ENCODE peak calls at places on chromosomes 11 and 22, in ten cellular contexts. One of them, this sample, is unnamed.

GRCh38 chr22:50287731-50288130 is 17.6 kb upstream of the MAPK11 start:
- DNase-seq in NCI-H748 treated with DMSO at 0.1 percent for 48 hours: no peak
- DNase-seq in activated T-helper 1 cell treated with Interleukin-2 at 50 U/mL for 16 hours: no peak
- DNase-seq in GM04504: no peak
- DNase-seq in HuH-7: no peak
- DNase-seq in stimulated activated CD4-positive, alpha-beta T cell treated with anti-CD3 and anti-CD28 coated beads, Interleukin-2, amount 100 ng/mL, for 48 hours: no peak
- DNase-seq in Caki2: no peak
- DNase-seq in NCI-H2171: no peak
- DNase-seq in upper lobe of left lung: no peak
- DNase-seq in AG04450: no peak
- DNase-seq in this sample: no peak

GRCh38 chr22:29842740-29843139 is 4.7 kb upstream of the ASCC2 start:
- DNase-seq in NCI-H748 treated with DMSO at 0.1 percent for 48 hours: no peak
- DNase-seq in activated T-helper 1 cell treated with Interleukin-2 at 50 U/mL for 16 hours: no peak
- DNase-seq in GM04504: peak; percentile 90
- DNase-seq in HuH-7: no peak
- DNase-seq in stimulated activated CD4-positive, alpha-beta T cell treated with anti-CD3 and anti-CD28 coated beads, Interleukin-2, amount 100 ng/mL, for 48 hours: no peak
- DNase-seq in Caki2: peak; percentile 71
- DNase-seq in NCI-H2171: no peak
- DNase-seq in upper lobe of left lung: no peak
- DNase-seq in AG04450: peak; percentile 30
- DNase-seq in this sample: peak; percentile 11

GRCh38 chr11:16832193-16832539 is 93.7 kb downstream of the C11orf58 start:
- DNase-seq in NCI-H748 treated with DMSO at 0.1 percent for 48 hours: no peak
- DNase-seq in activated T-helper 1 cell treated with Interleukin-2 at 50 U/mL for 16 hours: no peak
- DNase-seq in GM04504: no peak
- DNase-seq in HuH-7: no peak
- DNase-seq in stimulated activated CD4-positive, alpha-beta T cell treated with anti-CD3 and anti-CD28 coated beads, Interleukin-2, amount 100 ng/mL, for 48 hours: no peak
- DNase-seq in Caki2: no peak
- DNase-seq in NCI-H2171: no peak
- DNase-seq in upper lobe of left lung: no peak
- DNase-seq in AG04450: no peak
- DNase-seq in this sample: no peak

GRCh38 chr22:18095101-18095805 is 15.4 kb upstream of the TUBA8 start:
- DNase-seq in NCI-H748 treated with DMSO at 0.1 percent for 48 hours: no peak
- DNase-seq in activated T-helper 1 cell treated with Interleukin-2 at 50 U/mL for 16 hours: no peak
- DNase-seq in GM04504: no peak
- DNase-seq in HuH-7: no peak
- DNase-seq in stimulated activated CD4-positive, alpha-beta T cell treated with anti-CD3 and anti-CD28 coated beads, Interleukin-2, amount 100 ng/mL, for 48 hours: no peak
- DNase-seq in Caki2: peak; percentile 67
- DNase-seq in NCI-H2171: no peak
- DNase-seq in upper lobe of left lung: no peak
- DNase-seq in AG04450: no peak
- DNase-seq in this sample: no peak

GRCh38 chr22:39214383-39215069 is 30.3 kb downstream of the PDGFB start:
- DNase-seq in NCI-H748 treated with DMSO at 0.1 percent for 48 hours: no peak
- DNase-seq in activated T-helper 1 cell treated with Interleukin-2 at 50 U/mL for 16 hours: no peak
- DNase-seq in GM04504: no peak
- DNase-seq in HuH-7: no peak
- DNase-seq in stimulated activated CD4-positive, alpha-beta T cell treated with anti-CD3 and anti-CD28 coated beads, Interleukin-2, amount 100 ng/mL, for 48 hours: no peak
- DNase-seq in Caki2: peak; percentile 73
- DNase-seq in NCI-H2171: no peak
- DNase-seq in upper lobe of left lung: peak; percentile 26
- DNase-seq in AG04450: no peak
- DNase-seq in this sample: no peak

GRCh38 chr11:39461065-39461464 is 1998.4 kb downstream of the LRRC4C start:
- DNase-seq in NCI-H748 treated with DMSO at 0.1 percent for 48 hours: no peak
- DNase-seq in activated T-helper 1 cell treated with Interleukin-2 at 50 U/mL for 16 hours: no peak
- DNase-seq in GM04504: no peak
- DNase-seq in HuH-7: no peak
- DNase-seq in stimulated activated CD4-positive, alpha-beta T cell treated with anti-CD3 and anti-CD28 coated beads, Interleukin-2, amount 100 ng/mL, for 48 hours: no peak
- DNase-seq in Caki2: no peak
- DNase-seq in NCI-H2171: no peak
- DNase-seq in upper lobe of left lung: no peak
- DNase-seq in AG04450: no peak
- DNase-seq in this sample: no peak

GRCh38 chr11:16013649-16014275 is 342.6 kb downstream of the SOX6 start:
- DNase-seq in NCI-H748 treated with DMSO at 0.1 percent for 48 hours: no peak
- DNase-seq in activated T-helper 1 cell treated with Interleukin-2 at 50 U/mL for 16 hours: no peak
- DNase-seq in GM04504: no peak
- DNase-seq in HuH-7: no peak
- DNase-seq in stimulated activated CD4-positive, alpha-beta T cell treated with anti-CD3 and anti-CD28 coated beads, Interleukin-2, amount 100 ng/mL, for 48 hours: no peak
- DNase-seq in Caki2: no peak
- DNase-seq in NCI-H2171: no peak
- DNase-seq in upper lobe of left lung: no peak
- DNase-seq in AG04450: no peak
- DNase-seq in this sample: no peak

GRCh38 chr22:37892566-37893338 is 13.3 kb upstream of the MICALL1 start:
- DNase-seq in NCI-H748 treated with DMSO at 0.1 percent for 48 hours: no peak
- DNase-seq in activated T-helper 1 cell treated with Interleukin-2 at 50 U/mL for 16 hours: no peak
- DNase-seq in GM04504: no peak
- DNase-seq in HuH-7: no peak
- DNase-seq in stimulated activated CD4-positive, alpha-beta T cell treated with anti-CD3 and anti-CD28 coated beads, Interleukin-2, amount 100 ng/mL, for 48 hours: no peak
- DNase-seq in Caki2: no peak
- DNase-seq in NCI-H2171: no peak
- DNase-seq in upper lobe of left lung: peak; percentile 72
- DNase-seq in AG04450: no peak
- DNase-seq in this sample: no peak

GRCh38 chr22:30416403-30416802 is 9.2 kb upstream of the MTFP1 start:
- DNase-seq in NCI-H748 treated with DMSO at 0.1 percent for 48 hours: no peak
- DNase-seq in activated T-helper 1 cell treated with Interleukin-2 at 50 U/mL for 16 hours: no peak
- DNase-seq in GM04504: no peak
- DNase-seq in HuH-7: no peak
- DNase-seq in stimulated activated CD4-positive, alpha-beta T cell treated with anti-CD3 and anti-CD28 coated beads, Interleukin-2, amount 100 ng/mL, for 48 hours: no peak
- DNase-seq in Caki2: no peak
- DNase-seq in NCI-H2171: no peak
- DNase-seq in upper lobe of left lung: no peak
- DNase-seq in AG04450: no peak
- DNase-seq in this sample: no peak

GRCh38 chr11:86182976-86183584 is 61.5 kb upstream of the EED start:
- DNase-seq in NCI-H748 treated with DMSO at 0.1 percent for 48 hours: no peak
- DNase-seq in activated T-helper 1 cell treated with Interleukin-2 at 50 U/mL for 16 hours: peak; percentile 20
- DNase-seq in GM04504: no peak
- DNase-seq in HuH-7: no peak
- DNase-seq in stimulated activated CD4-positive, alpha-beta T cell treated with anti-CD3 and anti-CD28 coated beads, Interleukin-2, amount 100 ng/mL, for 48 hours: peak; percentile 73
- DNase-seq in Caki2: peak; percentile 87
- DNase-seq in NCI-H2171: peak; percentile 54
- DNase-seq in upper lobe of left lung: peak; percentile 56
- DNase-seq in AG04450: no peak
- DNase-seq in this sample: no peak

GRCh38 chr11:74397531-74398243 is 546 bp downstream of the PGM2L1 start:
- DNase-seq in NCI-H748 treated with DMSO at 0.1 percent for 48 hours: peak; percentile 71
- DNase-seq in activated T-helper 1 cell treated with Interleukin-2 at 50 U/mL for 16 hours: peak; percentile 13
- DNase-seq in GM04504: no peak
- DNase-seq in HuH-7: peak; percentile 56
- DNase-seq in stimulated activated CD4-positive, alpha-beta T cell treated with anti-CD3 and anti-CD28 coated beads, Interleukin-2, amount 100 ng/mL, for 48 hours: peak; percentile 11
- DNase-seq in Caki2: peak; percentile 38
- DNase-seq in NCI-H2171: peak; percentile 11
- DNase-seq in upper lobe of left lung: peak; percentile 56
- DNase-seq in AG04450: no peak
- DNase-seq in this sample: no peak

GRCh38 chr11:12139144-12139881 is 28.9 kb downstream of the MICAL2 start:
- DNase-seq in NCI-H748 treated with DMSO at 0.1 percent for 48 hours: no peak
- DNase-seq in activated T-helper 1 cell treated with Interleukin-2 at 50 U/mL for 16 hours: no peak
- DNase-seq in GM04504: no peak
- DNase-seq in HuH-7: no peak
- DNase-seq in stimulated activated CD4-positive, alpha-beta T cell treated with anti-CD3 and anti-CD28 coated beads, Interleukin-2, amount 100 ng/mL, for 48 hours: no peak
- DNase-seq in Caki2: no peak
- DNase-seq in NCI-H2171: no peak
- DNase-seq in upper lobe of left lung: no peak
- DNase-seq in AG04450: peak; percentile 70
- DNase-seq in this sample: peak; percentile 91

GRCh38 chr11:101083334-101083733 is 46.3 kb downstream of the PGR start:
- DNase-seq in NCI-H748 treated with DMSO at 0.1 percent for 48 hours: no peak
- DNase-seq in activated T-helper 1 cell treated with Interleukin-2 at 50 U/mL for 16 hours: no peak
- DNase-seq in GM04504: no peak
- DNase-seq in HuH-7: no peak
- DNase-seq in stimulated activated CD4-positive, alpha-beta T cell treated with anti-CD3 and anti-CD28 coated beads, Interleukin-2, amount 100 ng/mL, for 48 hours: no peak
- DNase-seq in Caki2: no peak
- DNase-seq in NCI-H2171: no peak
- DNase-seq in upper lobe of left lung: no peak
- DNase-seq in AG04450: no peak
- DNase-seq in this sample: no peak

GRCh38 chr11:613369-613968 is 2.3 kb downstream of the IRF7 start:
- DNase-seq in NCI-H748 treated with DMSO at 0.1 percent for 48 hours: peak; percentile 30
- DNase-seq in activated T-helper 1 cell treated with Interleukin-2 at 50 U/mL for 16 hours: peak; percentile 71
- DNase-seq in GM04504: no peak
- DNase-seq in HuH-7: peak; percentile 72
- DNase-seq in stimulated activated CD4-positive, alpha-beta T cell treated with anti-CD3 and anti-CD28 coated beads, Interleukin-2, amount 100 ng/mL, for 48 hours: peak; percentile 80
- DNase-seq in Caki2: peak; percentile 29
- DNase-seq in NCI-H2171: peak; percentile 12
- DNase-seq in upper lobe of left lung: peak; percentile 90
- DNase-seq in AG04450: no peak
- DNase-seq in this sample: no peak

GRCh38 chr11:2393941-2394817 is 6.4 kb upstream of the TSSC4 start:
- DNase-seq in NCI-H748 treated with DMSO at 0.1 percent for 48 hours: no peak
- DNase-seq in activated T-helper 1 cell treated with Interleukin-2 at 50 U/mL for 16 hours: no peak
- DNase-seq in GM04504: no peak
- DNase-seq in HuH-7: no peak
- DNase-seq in stimulated activated CD4-positive, alpha-beta T cell treated with anti-CD3 and anti-CD28 coated beads, Interleukin-2, amount 100 ng/mL, for 48 hours: no peak
- DNase-seq in Caki2: no peak
- DNase-seq in NCI-H2171: no peak
- DNase-seq in upper lobe of left lung: no peak
- DNase-seq in AG04450: no peak
- DNase-seq in this sample: no peak

GRCh38 chr11:45180158-45180887 is 33.9 kb downstream of the PRDM11 start:
- DNase-seq in NCI-H748 treated with DMSO at 0.1 percent for 48 hours: no peak
- DNase-seq in activated T-helper 1 cell treated with Interleukin-2 at 50 U/mL for 16 hours: no peak
- DNase-seq in GM04504: no peak
- DNase-seq in HuH-7: peak; percentile 61
- DNase-seq in stimulated activated CD4-positive, alpha-beta T cell treated with anti-CD3 and anti-CD28 coated beads, Interleukin-2, amount 100 ng/mL, for 48 hours: peak; percentile 11
- DNase-seq in Caki2: peak; percentile 73
- DNase-seq in NCI-H2171: peak; percentile 53
- DNase-seq in upper lobe of left lung: peak; percentile 74
- DNase-seq in AG04450: no peak
- DNase-seq in this sample: no peak

GRCh38 chr11:48001438-48002021 is 21.2 kb downstream of the PTPRJ start:
- DNase-seq in NCI-H748 treated with DMSO at 0.1 percent for 48 hours: no peak
- DNase-seq in activated T-helper 1 cell treated with Interleukin-2 at 50 U/mL for 16 hours: peak; percentile 73
- DNase-seq in GM04504: no peak
- DNase-seq in HuH-7: no peak
- DNase-seq in stimulated activated CD4-positive, alpha-beta T cell treated with anti-CD3 and anti-CD28 coated beads, Interleukin-2, amount 100 ng/mL, for 48 hours: peak; percentile 58
- DNase-seq in Caki2: peak; percentile 87
- DNase-seq in NCI-H2171: peak; percentile 37
- DNase-seq in upper lobe of left lung: no peak
- DNase-seq in AG04450: peak; percentile 63
- DNase-seq in this sample: peak; percentile 64